ENCODE peak calls at places on chromosomes 13 and 19, in four cellular contexts. R is H9, W is neuronal stem cell, T is IMR-90. M is an unnamed sample. For H3K79me1 and H3K4me1, the result is how much of the 10 kb centered on the place peaks cover.

GRCh38 chr19:42124386-42124901 is 7.8 kb downstream of the POU2F2 start:
- DNase-seq in R (no peak), W (no peak), T (no peak), M (no peak)

GRCh38 chr19:33465371-33465770 is 56.2 kb downstream of the PEPD start:
- DNase-seq in R (peak), W (no peak), T (no peak), M (no peak)

GRCh38 chr13:111614009-111614408 is 293.6 kb downstream of the TEX29 start:
- DNase-seq in R (peak), W (no peak), T (no peak), M (no peak)

GRCh38 chr13:30341815-30342570 is 34.6 kb upstream of the KATNAL1 start:
- DNase-seq in R (no peak), W (no peak), T (peak), M (peak)

GRCh38 chr19:3062165-3063105 is at the start of gene TLE5:
- DNase-seq in R (no peak), W (no peak), T (no peak), M (no peak)

GRCh38 chr13:37409756-37410155 is 188.8 kb downstream of the POSTN start:
- DNase-seq in R (no peak), W (no peak), T (peak), M (no peak)

GRCh38 chr19:13613447-13613846 is 107.2 kb upstream of the CACNA1A start:
- DNase-seq in R (no peak), W (no peak), T (no peak), M (no peak)

GRCh38 chr13:79423801-79424642 is 18.0 kb upstream of the RBM26 start:
- DNase-seq in R (no peak), W (no peak), T (peak), M (peak)

GRCh38 chr13:25722893-25723292 is 328.9 kb downstream of the SHISA2 start:
- DNase-seq in R (no peak), W (no peak), T (no peak), M (no peak)

GRCh38 chr19:47778954-47779351 is 450 bp downstream of the SELENOW start:
- DNase-seq in R (no peak), W (no peak), T (no peak), M (peak)

GRCh38 chr19:289651-290538 is 1.3 kb downstream of the PLPP2 start:
- DNase-seq in R (peak), W (no peak), T (peak), M (peak)

GRCh38 chr13:77387607-77388200 is 60.8 kb upstream of the MYCBP2 start:
- DNase-seq in R (no peak), W (no peak), T (no peak), M (no peak)

GRCh38 chr19:56291857-56292256 is 19.3 kb downstream of the EDDM13 start:
- DNase-seq in R (no peak), W (no peak), T (no peak), M (no peak)

GRCh38 chr19:4518345-4519171 is at the start of gene PLIN4:
- DNase-seq in R (peak), W (no peak), T (peak), M (no peak)

GRCh38 chr19:38303517-38304351 is at the start of gene C19orf33:
- DNase-seq in R (peak), W (no peak), T (no peak), M (no peak)

GRCh38 chr13:102651892-102652291 is 43.0 kb downstream of the METTL21C start:
- DNase-seq in R (no peak), W (no peak), T (peak), M (peak)

GRCh38 chr13:74316531-74316930 is 182.3 kb upstream of the KLF12 start:
- DNase-seq in R (no peak), W (no peak), T (peak), M (peak)

GRCh38 chr13:99990045-99990977 is 8.7 kb downstream of the ZIC2 start:
- DNase-seq in R (peak), W (peak), T (no peak), M (no peak)

GRCh38 chr13:86864376-86864775 is 806.8 kb upstream of the SLITRK5 start:
- DNase-seq in R (no peak), W (no peak), T (no peak), M (no peak)

GRCh38 chr19:36041831-36042230 is 9.2 kb upstream of the CLIP3 start:
- DNase-seq in R (no peak), W (no peak), T (peak), M (peak)

GRCh38 chr19:19562665-19563347 is 24.7 kb downstream of the CILP2 start:
- DNase-seq in R (no peak), W (no peak), T (no peak), M (no peak)

GRCh38 chr13:81017525-81018152 is 676.7 kb upstream of the SPRY2 start:
- DNase-seq in R (no peak), W (peak), T (peak), M (peak)

GRCh38 chr19:3687774-3688706 is 12.2 kb downstream of the PIP5K1C start:
- DNase-seq in R (peak), W (no peak), T (no peak), M (no peak)

GRCh38 chr19:48631254-48631653 is 5.9 kb downstream of the DBP start:
- DNase-seq in R (no peak), W (no peak), T (no peak), M (no peak)

GRCh38 chr19:33446156-33446917 is 72.8 kb downstream of the CEBPG start:
- DNase-seq in R (no peak), W (no peak), T (peak), M (no peak)

GRCh38 chr13:37526710-37527446 is 71.7 kb downstream of the POSTN start:
- DNase-seq in R (no peak), W (no peak), T (no peak), M (peak)

GRCh38 chr13:99258210-99258860 is at the start of gene GPR18:
- DNase-seq in R (no peak), W (no peak), T (peak), M (peak)

GRCh38 chr13:41654800-41655199 is 197.4 kb downstream of the RGCC start:
- DNase-seq in R (no peak), W (no peak), T (no peak), M (no peak)

GRCh38 chr19:2645816-2646215 is 56.7 kb downstream of the GNG7 start:
- DNase-seq in R (no peak), W (no peak), T (no peak), M (no peak)

GRCh38 chr19:39982883-39983282 is 11.9 kb downstream of the PSMC4 start:
- DNase-seq in R (no peak), W (no peak), T (no peak), M (no peak)

GRCh38 chr19:15885919-15886318 is 12.0 kb downstream of the CYP4F2 start:
- DNase-seq in R (no peak), W (no peak), T (no peak), M (no peak)

GRCh38 chr13:79775830-79776229 is 294.9 kb downstream of the NDFIP2 start:
- DNase-seq in R (no peak), W (peak), T (peak), M (peak)

DNA sequence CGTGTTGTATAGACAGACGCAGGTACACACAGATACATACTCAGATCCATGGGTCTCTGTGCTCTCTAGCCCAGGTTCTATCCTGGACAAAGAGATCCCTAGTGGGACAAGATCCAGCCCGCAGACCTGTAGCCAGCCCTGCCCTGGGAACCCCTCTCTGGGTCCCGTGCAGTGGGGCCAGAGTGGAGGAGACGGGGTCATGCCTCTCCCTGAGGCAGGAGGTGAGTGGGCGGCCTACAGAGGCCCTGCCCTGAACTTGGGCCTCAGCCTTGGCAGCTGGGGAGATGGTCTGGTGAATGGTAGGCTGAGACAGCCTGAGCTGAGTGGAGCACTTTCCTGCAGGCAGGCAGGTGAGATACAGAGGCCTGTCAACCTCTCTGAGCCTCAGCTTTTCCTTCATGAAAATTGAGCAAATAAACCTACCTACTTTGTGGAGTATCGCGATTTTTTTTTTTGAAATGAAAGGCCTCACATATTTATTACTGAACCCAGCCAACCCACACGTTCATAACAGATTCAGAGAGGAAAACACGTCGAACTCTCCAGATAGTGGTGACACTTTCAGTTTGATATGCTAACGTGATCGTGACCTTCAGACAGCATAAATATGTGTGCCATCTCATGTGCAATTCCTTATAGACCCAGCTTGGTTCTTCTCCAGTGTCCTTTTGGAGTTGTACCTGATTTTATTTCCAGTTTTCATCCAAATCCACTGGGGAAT is 3.4 kb upstream of the JUND start:
- DNase-seq in R (no peak), W (no peak), T (no peak), M (no peak)
- H3K79me1 ChIP-seq in R (under half), W (under half), T (under half), M (under half)

GRCh38 chr19:45117167-45117594 is 24.2 kb downstream of the PPP1R37 start:
- DNase-seq in R (no peak), W (no peak), T (peak), M (peak)

GRCh38 chr19:45119582-45119981 is 26.6 kb downstream of the PPP1R37 start:
- DNase-seq in R (no peak), W (no peak), T (no peak), M (no peak)

GRCh38 chr19:45114116-45114515 is 21.1 kb downstream of the PPP1R37 start:
- DNase-seq in R (no peak), W (no peak), T (no peak), M (no peak)

GRCh38 chr19:45115809-45116615 is 23.0 kb downstream of the PPP1R37 start:
- DNase-seq in R (no peak), W (no peak), T (no peak), M (no peak)

GRCh38 chr19:45117666-45118065 is 24.7 kb downstream of the PPP1R37 start:
- DNase-seq in R (no peak), W (no peak), T (no peak), M (no peak)
- H3K4me1 ChIP-seq in R (under half), W (under half), T (under half), M (under half)

GRCh38 chr19:18537431-18537830 is 5.9 kb downstream of the FKBP8 start:
- DNase-seq in R (no peak), W (no peak), T (no peak), M (no peak)

GRCh38 chr19:18541992-18542935 is 1.1 kb downstream of the FKBP8 start:
- DNase-seq in R (peak), W (no peak), T (no peak), M (no peak)

GRCh38 chr19:18538115-18538514 is 5.3 kb downstream of the FKBP8 start:
- DNase-seq in R (no peak), W (no peak), T (no peak), M (no peak)

GRCh38 chr19:18541258-18541991 is 1.9 kb downstream of the FKBP8 start:
- DNase-seq in R (no peak), W (no peak), T (no peak), M (peak)

DNA sequence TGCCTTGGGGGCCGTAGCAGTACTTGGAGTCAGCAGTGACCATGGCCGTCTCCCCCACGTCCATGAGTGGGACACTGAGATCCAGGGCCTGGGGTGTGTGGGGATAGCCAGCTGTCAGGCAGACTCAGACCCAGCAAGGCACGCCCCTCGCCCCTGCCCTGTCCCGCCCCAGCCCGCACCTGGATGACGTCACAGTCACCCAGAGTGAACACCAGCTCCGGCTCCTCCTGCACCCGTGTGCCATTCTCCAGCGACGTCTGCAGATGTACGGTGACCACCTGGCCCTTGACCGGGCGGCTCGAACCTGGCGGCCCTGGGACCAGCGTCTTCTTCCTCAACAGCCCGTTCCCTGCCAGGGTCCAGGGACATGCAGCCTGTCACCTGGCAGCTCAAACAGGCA is 4.0 kb downstream of the FKBP8 start:
- DNase-seq in R (no peak), W (no peak), T (no peak), M (no peak)
- H3K27ac ChIP-seq in R (no peak), W (no peak), T (no peak), M (no peak)

GRCh38 chr19:9996541-9996940 is 13.8 kb downstream of the COL5A3 start:
- DNase-seq in R (no peak), W (no peak), T (peak), M (no peak)

GRCh38 chr19:9991425-9992191 is 18.7 kb downstream of the COL5A3 start:
- DNase-seq in R (no peak), W (no peak), T (no peak), M (no peak)

GRCh38 chr19:9995079-9995478 is 15.2 kb downstream of the COL5A3 start:
- DNase-seq in R (no peak), W (no peak), T (no peak), M (no peak)

GRCh38 chr19:10000171-10000826 is 10.0 kb downstream of the COL5A3 start:
- DNase-seq in R (peak), W (peak), T (peak), M (peak)

DNA sequence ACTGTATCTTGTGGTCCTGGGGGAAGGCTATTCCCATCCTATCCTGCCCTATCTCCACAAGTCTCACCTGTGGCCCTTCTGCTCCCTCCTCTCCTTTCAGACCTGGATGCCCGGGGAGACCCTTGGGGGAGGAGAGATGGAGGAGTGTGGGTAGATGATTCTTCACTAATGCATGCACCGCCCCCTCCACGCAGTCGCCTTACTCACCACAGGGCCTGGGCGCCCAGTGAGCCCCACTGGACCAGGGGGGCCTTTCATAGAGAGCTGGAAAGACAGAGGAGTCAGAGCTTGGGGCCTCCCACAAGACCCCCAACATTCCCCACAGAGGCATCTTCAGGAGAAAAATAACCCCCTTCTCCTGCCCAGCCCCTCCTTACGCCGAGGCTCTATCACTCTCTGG is 14.3 kb downstream of the COL5A3 start:
- DNase-seq in R (no peak), W (no peak), T (peak), M (no peak)
- H3K79me1 ChIP-seq in R (under half), W (under half), T (under half), M (under half)